ENCODE peak calls at places on chromosomes 1 and 21, in six cellular contexts. V, D, Z, A, B and I are unnamed samples.

GRCh38 chr1:114610546-114611245 is 29.3 kb upstream of the BCAS2 start:
- DNase-seq in D (no peak), B (no peak), A (no peak), Z (peak), V (peak), I (no peak)

GRCh38 chr1:25432749-25433388 is 2.2 kb downstream of the MACO1 start:
- DNase-seq in Z (no peak), D (no peak), V (no peak), B (no peak), A (no peak), I (no peak)

GRCh38 chr21:42146821-42147220 is 72.1 kb upstream of the ABCG1 start:
- DNase-seq in V (no peak), D (peak), A (no peak), Z (no peak), B (no peak), I (no peak)

GRCh38 chr1:47201179-47201578 is 11.3 kb upstream of the PDZK1IP1 start:
- DNase-seq in V (peak), Z (no peak), B (no peak), A (no peak), D (no peak), I (no peak)

GRCh38 chr1:57293214-57293613 is 130.6 kb downstream of the DAB1 start:
- DNase-seq in B (no peak), V (no peak), Z (no peak), D (no peak), A (no peak), I (no peak)

GRCh38 chr1:91712981-91713841 is 172.7 kb downstream of the TGFBR3 start:
- DNase-seq in A (peak), B (no peak), V (peak), D (no peak), Z (peak), I (no peak)

GRCh38 chr1:12230549-12231275 is 882 bp downstream of the VPS13D start:
- DNase-seq in A (peak), Z (peak), V (no peak), B (peak), D (peak), I (no peak)

GRCh38 chr21:17613242-17613676 is 558 bp upstream of the BTG3 start:
- DNase-seq in B (no peak), Z (peak), V (no peak), A (no peak), D (no peak), I (peak)

GRCh38 chr21:33386222-33386784 is 16.9 kb upstream of the IFNGR2 start:
- DNase-seq in V (no peak), D (peak), Z (no peak), B (no peak), A (peak), I (no peak)

GRCh38 chr21:44880762-44881585 is 7.5 kb upstream of the PTTG1IP start:
- DNase-seq in A (no peak), B (no peak), D (no peak), Z (peak), V (peak), I (no peak)

GRCh38 chr1:31504001-31504400 is 72.3 kb upstream of the TINAGL1 start:
- DNase-seq in V (no peak), Z (no peak), B (no peak), D (no peak), A (no peak), I (no peak)

GRCh38 chr1:28510350-28511223 is 4.7 kb downstream of the RCC1 start:
- DNase-seq in A (peak), Z (peak), B (no peak), D (peak), V (peak), I (no peak)

GRCh38 chr1:119310301-119310700 is 58.3 kb upstream of the HAO2 start:
- DNase-seq in D (no peak), A (no peak), B (no peak), Z (no peak), V (no peak), I (no peak)
- H3K27ac ChIP-seq in D (no peak), A (no peak), B (no peak), Z (no peak), V (no peak), I (no peak)

GRCh38 chr1:228972576-228972975 is 237.3 kb downstream of the RHOU start:
- DNase-seq in V (no peak), Z (no peak), D (no peak), B (no peak), A (no peak), I (no peak)

GRCh38 chr1:228963795-228964177 is 228.5 kb downstream of the RHOU start:
- DNase-seq in B (no peak), Z (no peak), A (no peak), D (no peak), V (no peak), I (no peak)

GRCh38 chr1:228964178-228964819 is 229.0 kb downstream of the RHOU start:
- DNase-seq in B (no peak), Z (peak), V (peak), A (peak), D (peak), I (no peak)

GRCh38 chr1:228969968-228970800 is 234.9 kb downstream of the RHOU start:
- DNase-seq in Z (no peak), D (no peak), B (no peak), A (no peak), V (no peak), I (no peak)

GRCh38 chr1:228968841-228969606 is 233.7 kb downstream of the RHOU start:
- DNase-seq in D (no peak), Z (no peak), V (no peak), A (no peak), B (no peak), I (peak)
- H2BK15ac ChIP-seq in D (no peak), Z (peak), V (peak), A (no peak), B (peak), I (no peak)

GRCh38 chr1:162193815-162194214 is 124.3 kb downstream of the NOS1AP start:
- DNase-seq in D (no peak), V (no peak), Z (no peak), A (peak), B (no peak), I (no peak)
- H3K27ac ChIP-seq in D (no peak), V (no peak), Z (no peak), A (no peak), B (no peak), I (no peak)

GRCh38 chr1:239389703-239390102 is 3.3 kb downstream of the CHRM3 start:
- DNase-seq in V (no peak), Z (no peak), D (no peak), A (no peak), B (no peak), I (no peak)

GRCh38 chr1:239388578-239388977 is 2.2 kb downstream of the CHRM3 start:
- DNase-seq in V (no peak), D (no peak), A (no peak), Z (no peak), B (no peak), I (no peak)

DNA sequence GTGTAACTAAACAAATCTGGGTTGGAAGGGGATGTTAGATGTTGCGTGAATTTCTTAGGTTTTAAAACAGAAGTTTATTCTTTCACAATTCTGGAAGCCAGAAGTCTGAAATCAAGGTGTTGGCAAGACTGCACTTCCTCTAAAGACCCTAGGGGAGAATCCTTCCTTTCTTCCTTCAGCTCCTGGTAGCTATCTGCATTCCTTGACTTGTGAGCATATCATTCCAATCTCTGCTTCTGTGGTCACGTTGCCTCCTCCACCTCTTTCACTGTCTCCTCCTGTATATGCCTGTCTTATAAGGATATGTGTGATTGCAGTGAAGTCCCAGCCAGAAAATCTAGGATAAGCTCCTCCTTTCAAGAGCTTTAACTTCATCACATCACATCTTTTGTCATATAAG is 7.7 kb downstream of the CHRM3 start:
- DNase-seq in B (no peak), V (no peak), Z (no peak), A (peak), D (no peak), I (no peak)
- H2BK15ac ChIP-seq in B (no peak), V (no peak), Z (no peak), A (no peak), D (no peak), I (no peak)

DNA sequence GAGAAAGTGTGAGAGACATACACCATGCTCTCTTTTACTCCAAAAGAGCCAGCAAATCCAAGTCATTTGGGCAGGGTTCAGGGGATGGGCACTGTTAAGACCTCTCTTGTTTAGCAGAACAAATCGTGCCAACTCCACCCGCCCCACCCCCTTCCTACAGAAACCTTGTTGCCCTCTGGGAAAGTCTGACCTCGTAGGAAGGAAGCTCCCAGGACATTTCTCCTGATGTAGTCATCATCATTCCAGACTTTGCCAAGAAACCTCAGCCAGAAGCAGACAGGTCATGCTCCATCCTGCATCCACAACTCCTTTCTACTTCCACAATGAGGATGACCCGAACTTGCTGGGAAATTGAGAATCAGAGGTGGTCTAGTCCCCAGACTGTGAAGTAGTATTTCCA is 57.7 kb downstream of the UBE2T start:
- DNase-seq in V (peak), B (no peak), D (no peak), A (peak), Z (peak), I (no peak)
- H3K27ac ChIP-seq in V (no peak), B (no peak), D (no peak), A (no peak), Z (peak), I (no peak)

DNA sequence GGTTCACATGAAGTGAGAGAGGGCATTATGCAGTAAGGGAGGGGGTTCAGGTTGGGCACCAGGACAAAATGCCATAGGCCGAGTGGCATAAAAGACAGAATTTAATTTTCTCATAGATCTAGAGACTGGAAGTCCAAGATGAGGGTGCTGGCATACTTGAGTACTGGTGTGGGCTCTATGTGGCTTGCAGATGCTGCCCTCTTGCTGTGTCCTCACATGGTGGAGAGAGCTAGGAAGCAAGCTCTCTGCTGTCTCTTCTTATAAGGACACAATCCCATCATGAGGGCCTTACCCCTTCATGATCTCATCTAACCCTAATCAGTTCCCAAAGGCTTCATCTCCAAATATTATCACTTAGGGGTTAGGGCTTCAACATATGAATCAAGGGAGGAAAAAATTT is 64.6 kb downstream of the PLPPR5 start:
- DNase-seq in D (no peak), V (no peak), Z (no peak), A (peak), B (no peak), I (no peak)
- H2BK15ac ChIP-seq in D (no peak), V (no peak), Z (no peak), A (no peak), B (no peak), I (no peak)